ENCODE peak calls at places on chromosomes 16 and 17, in five cellular contexts. One of them, this sample, is unnamed.
A peak's percentile ranks its signal among the peaks of the same experiment; 100 is the strongest.

GRCh38 chr17:40664582-40665333 is at the start of gene KRT222:
- DNase-seq in aorta: no peak
- DNase-seq in PC-3: no peak
- DNase-seq in fibroblast of lung: no peak
- DNase-seq in CD8-positive, alpha-beta T cell: no peak
- DNase-seq in this sample: no peak

GRCh38 chr17:42210046-42210445 is 15.8 kb upstream of the GHDC start:
- DNase-seq in PC-3: no peak
- DNase-seq in fibroblast of lung: no peak
- DNase-seq in aorta: no peak
- DNase-seq in CD8-positive, alpha-beta T cell: no peak
- DNase-seq in this sample: no peak

GRCh38 chr17:46989637-46990431 is 10.8 kb upstream of the RPRML start:
- DNase-seq in fibroblast of lung: no peak
- DNase-seq in PC-3: no peak
- DNase-seq in aorta: no peak
- DNase-seq in CD8-positive, alpha-beta T cell: no peak
- DNase-seq in this sample: no peak

GRCh38 chr17:65334391-65334790 is 197.2 kb downstream of the RGS9 start:
- DNase-seq in CD8-positive, alpha-beta T cell: no peak
- DNase-seq in PC-3: peak; percentile 29
- DNase-seq in aorta: no peak
- DNase-seq in fibroblast of lung: no peak
- DNase-seq in this sample: peak; percentile 67

GRCh38 chr16:74793571-74793970 is 19.0 kb upstream of the FA2H start:
- DNase-seq in fibroblast of lung: no peak
- DNase-seq in PC-3: no peak
- DNase-seq in aorta: no peak
- DNase-seq in CD8-positive, alpha-beta T cell: no peak
- DNase-seq in this sample: peak; percentile 83

GRCh38 chr17:50934672-50935200 is 68.6 kb upstream of the TOB1 start:
- DNase-seq in CD8-positive, alpha-beta T cell: no peak
- DNase-seq in fibroblast of lung: no peak
- DNase-seq in aorta: no peak
- DNase-seq in PC-3: no peak
- DNase-seq in this sample: no peak

GRCh38 chr17:69637399-69638165 is 223.1 kb downstream of the MAP2K6 start:
- DNase-seq in aorta: no peak
- DNase-seq in PC-3: no peak
- DNase-seq in fibroblast of lung: peak; percentile 47
- DNase-seq in CD8-positive, alpha-beta T cell: no peak
- DNase-seq in this sample: peak; percentile 17

GRCh38 chr17:76388966-76389888 is 4.8 kb downstream of the SPHK1 start:
- DNase-seq in PC-3: no peak
- DNase-seq in fibroblast of lung: no peak
- DNase-seq in aorta: no peak
- DNase-seq in CD8-positive, alpha-beta T cell: no peak
- DNase-seq in this sample: no peak

GRCh38 chr17:13337171-13337570 is 264.6 kb downstream of the HS3ST3A1 start:
- DNase-seq in PC-3: no peak
- DNase-seq in aorta: no peak
- DNase-seq in CD8-positive, alpha-beta T cell: no peak
- DNase-seq in fibroblast of lung: peak; percentile 22
- DNase-seq in this sample: no peak

GRCh38 chr17:29583324-29584248 is 5.9 kb downstream of the GIT1 start:
- DNase-seq in aorta: no peak
- DNase-seq in fibroblast of lung: no peak
- DNase-seq in PC-3: no peak
- DNase-seq in CD8-positive, alpha-beta T cell: no peak
- DNase-seq in this sample: peak; percentile 94

GRCh38 chr17:74490716-74491115 is 24.3 kb downstream of the CD300A start:
- DNase-seq in PC-3: no peak
- DNase-seq in fibroblast of lung: no peak
- DNase-seq in CD8-positive, alpha-beta T cell: no peak
- DNase-seq in aorta: no peak
- DNase-seq in this sample: no peak

GRCh38 chr17:38606646-38607611 is 1.2 kb upstream of the SRCIN1 start:
- DNase-seq in aorta: no peak
- DNase-seq in fibroblast of lung: no peak
- DNase-seq in CD8-positive, alpha-beta T cell: no peak
- DNase-seq in PC-3: peak; percentile 48
- DNase-seq in this sample: no peak

GRCh38 chr17:38611872-38612376 is 6.2 kb upstream of the SRCIN1 start:
- DNase-seq in aorta: no peak
- DNase-seq in CD8-positive, alpha-beta T cell: no peak
- DNase-seq in fibroblast of lung: no peak
- DNase-seq in PC-3: no peak
- DNase-seq in this sample: no peak

GRCh38 chr17:38608648-38609047 is 2.9 kb upstream of the SRCIN1 start:
- DNase-seq in aorta: no peak
- DNase-seq in PC-3: peak; percentile 43
- DNase-seq in CD8-positive, alpha-beta T cell: no peak
- DNase-seq in fibroblast of lung: no peak
- DNase-seq in this sample: peak; percentile 19

GRCh38 chr17:38611070-38611786 is 5.5 kb upstream of the SRCIN1 start:
- DNase-seq in fibroblast of lung: no peak
- DNase-seq in CD8-positive, alpha-beta T cell: no peak
- DNase-seq in PC-3: no peak
- DNase-seq in aorta: no peak
- DNase-seq in this sample: no peak

GRCh38 chr17:38609280-38610031 is 3.7 kb upstream of the SRCIN1 start:
- DNase-seq in PC-3: no peak
- DNase-seq in fibroblast of lung: no peak
- DNase-seq in aorta: no peak
- DNase-seq in CD8-positive, alpha-beta T cell: no peak
- DNase-seq in this sample: no peak
- H3K27me3 ChIP-seq in PC-3: no peaks in the 10 kb centered on the region
- H3K27me3 ChIP-seq in fibroblast of lung: peaks cover 29% of the 10 kb centered on the region
- H3K27me3 ChIP-seq in aorta: no peaks in the 10 kb centered on the region
- H3K27me3 ChIP-seq in CD8-positive, alpha-beta T cell: peaks cover 47% of the 10 kb centered on the region
- H3K27me3 ChIP-seq in this sample: peaks cover 17% of the 10 kb centered on the region

GRCh38 chr16:10622036-10622921 is 41.9 kb upstream of the EMP2 start:
- DNase-seq in CD8-positive, alpha-beta T cell: no peak
- DNase-seq in fibroblast of lung: no peak
- DNase-seq in aorta: no peak
- DNase-seq in PC-3: no peak
- DNase-seq in this sample: no peak
- H3K4me3 ChIP-seq in CD8-positive, alpha-beta T cell: no peak overlapping the region
- H3K4me3 ChIP-seq in fibroblast of lung: no peak overlapping the region
- H3K4me3 ChIP-seq in aorta: no peak overlapping the region
- H3K4me3 ChIP-seq in PC-3: no peak overlapping the region
- H3K4me3 ChIP-seq in this sample: no peak overlapping the region

GRCh38 chr17:48553837-48554236 is 8.9 kb upstream of the HOXB2 start:
- DNase-seq in PC-3: no peak
- DNase-seq in fibroblast of lung: peak; percentile 52
- DNase-seq in aorta: no peak
- DNase-seq in CD8-positive, alpha-beta T cell: no peak
- DNase-seq in this sample: no peak

GRCh38 chr17:48555616-48556533 is 11.0 kb upstream of the HOXB2 start:
- DNase-seq in PC-3: peak; percentile 41
- DNase-seq in fibroblast of lung: peak; percentile 77
- DNase-seq in CD8-positive, alpha-beta T cell: no peak
- DNase-seq in aorta: no peak
- DNase-seq in this sample: no peak

GRCh38 chr17:48553190-48553547 is 8.3 kb upstream of the HOXB2 start:
- DNase-seq in CD8-positive, alpha-beta T cell: no peak
- DNase-seq in aorta: no peak
- DNase-seq in PC-3: no peak
- DNase-seq in fibroblast of lung: no peak
- DNase-seq in this sample: no peak

GRCh38 chr17:48555183-48555615 is 10.3 kb upstream of the HOXB2 start:
- DNase-seq in CD8-positive, alpha-beta T cell: no peak
- DNase-seq in PC-3: peak; percentile 72
- DNase-seq in aorta: no peak
- DNase-seq in fibroblast of lung: peak; percentile 99
- DNase-seq in this sample: no peak

DNA sequence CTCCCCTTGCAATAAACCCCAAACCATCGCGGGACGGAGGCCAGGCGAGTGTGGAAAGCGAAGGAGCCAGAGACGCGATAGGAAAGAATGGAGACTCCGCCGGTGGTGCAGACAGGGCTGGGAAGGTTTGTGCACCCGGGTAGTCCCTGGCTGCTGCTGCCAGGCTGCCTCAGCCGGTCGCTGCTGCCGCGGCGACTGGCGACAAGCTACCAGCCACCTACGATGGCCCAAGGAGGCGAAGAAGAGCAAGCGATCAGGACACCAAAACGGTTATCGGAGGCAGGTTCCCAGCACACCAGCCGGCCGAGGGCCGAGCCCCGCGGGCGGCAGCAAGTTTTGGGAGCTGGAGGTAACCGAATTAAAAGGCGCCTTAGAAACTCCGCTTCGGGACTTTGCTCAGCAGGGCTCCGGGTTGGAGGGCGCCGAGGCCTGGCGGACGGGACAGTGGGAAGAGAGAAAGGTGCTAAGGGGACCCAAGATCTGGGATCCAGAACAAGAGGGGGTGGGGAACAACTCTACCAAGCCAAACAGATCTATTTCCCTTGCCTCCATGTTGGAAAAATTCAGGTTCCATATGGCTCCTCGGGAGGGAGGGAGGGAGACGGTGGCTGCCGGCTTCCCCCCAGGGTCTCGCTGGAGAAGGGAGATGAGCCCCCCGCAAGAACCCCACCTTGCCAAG is 9.6 kb upstream of the HOXB2 start:
- DNase-seq in PC-3: no peak
- DNase-seq in CD8-positive, alpha-beta T cell: no peak
- DNase-seq in fibroblast of lung: peak; percentile 55
- DNase-seq in aorta: no peak
- DNase-seq in this sample: no peak
- H3K27me3 ChIP-seq in PC-3: no peaks in the 10 kb centered on the region
- H3K27me3 ChIP-seq in CD8-positive, alpha-beta T cell: no peaks in the 10 kb centered on the region
- H3K27me3 ChIP-seq in fibroblast of lung: no peaks in the 10 kb centered on the region
- H3K27me3 ChIP-seq in aorta: no peaks in the 10 kb centered on the region
- H3K27me3 ChIP-seq in this sample: peaks cover 77% of the 10 kb centered on the region

GRCh38 chr17:49738456-49739163 is 25.3 kb downstream of the FAM117A start:
- DNase-seq in fibroblast of lung: no peak
- DNase-seq in aorta: no peak
- DNase-seq in CD8-positive, alpha-beta T cell: no peak
- DNase-seq in PC-3: no peak
- DNase-seq in this sample: no peak

GRCh38 chr17:49741009-49741691 is 22.8 kb downstream of the FAM117A start:
- DNase-seq in fibroblast of lung: peak; percentile 15
- DNase-seq in PC-3: no peak
- DNase-seq in CD8-positive, alpha-beta T cell: no peak
- DNase-seq in aorta: no peak
- DNase-seq in this sample: peak; percentile 70

GRCh38 chr17:49742256-49742655 is 21.7 kb downstream of the FAM117A start:
- DNase-seq in aorta: no peak
- DNase-seq in CD8-positive, alpha-beta T cell: no peak
- DNase-seq in PC-3: no peak
- DNase-seq in fibroblast of lung: no peak
- DNase-seq in this sample: peak; percentile 20

GRCh38 chr17:49739662-49740271 is 24.2 kb downstream of the FAM117A start:
- DNase-seq in fibroblast of lung: peak; percentile 21
- DNase-seq in CD8-positive, alpha-beta T cell: peak; percentile 95
- DNase-seq in aorta: peak; percentile 83
- DNase-seq in PC-3: no peak
- DNase-seq in this sample: peak; percentile 49

DNA sequence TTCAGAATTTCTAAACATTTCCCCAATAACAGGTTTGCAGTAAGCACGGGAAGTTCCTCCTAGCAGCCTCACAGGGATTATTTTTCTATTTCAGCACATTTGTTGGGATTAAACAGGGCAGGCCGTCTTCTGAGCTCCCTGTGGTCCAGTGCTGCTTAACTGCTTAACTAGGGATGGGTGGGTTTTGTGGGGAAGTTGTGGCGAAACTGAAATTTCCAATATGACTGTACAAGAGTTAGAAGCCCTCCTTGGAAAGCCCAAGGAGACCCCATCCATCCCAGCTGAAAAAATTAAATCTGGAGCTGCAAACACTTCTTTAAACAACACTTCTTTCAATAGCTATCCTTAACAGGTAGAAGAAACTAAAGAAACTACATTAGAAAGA is 22.2 kb downstream of the FAM117A start:
- DNase-seq in PC-3: no peak
- DNase-seq in fibroblast of lung: no peak
- DNase-seq in CD8-positive, alpha-beta T cell: no peak
- DNase-seq in aorta: no peak
- DNase-seq in this sample: no peak
- H3K4me3 ChIP-seq in PC-3: no peak overlapping the region
- H3K4me3 ChIP-seq in fibroblast of lung: no peak overlapping the region
- H3K4me3 ChIP-seq in CD8-positive, alpha-beta T cell: peak overlapping the region; percentile 22
- H3K4me3 ChIP-seq in aorta: no peak overlapping the region
- H3K4me3 ChIP-seq in this sample: no peak overlapping the region

GRCh38 chr17:82172461-82173160 is 40.0 kb downstream of the CCDC57 start:
- DNase-seq in CD8-positive, alpha-beta T cell: no peak
- DNase-seq in PC-3: no peak
- DNase-seq in fibroblast of lung: no peak
- DNase-seq in aorta: no peak
- DNase-seq in this sample: no peak
- H3K27me3 ChIP-seq in CD8-positive, alpha-beta T cell: no peaks in the 10 kb centered on the region
- H3K27me3 ChIP-seq in PC-3: no peaks in the 10 kb centered on the region
- H3K27me3 ChIP-seq in fibroblast of lung: no peaks in the 10 kb centered on the region
- H3K27me3 ChIP-seq in aorta: no peaks in the 10 kb centered on the region
- H3K27me3 ChIP-seq in this sample: no peaks in the 10 kb centered on the region